ENCODE peak calls at places on chromosome 10, in seven cellular contexts. Q is fibroblast of pulmonary artery, H is T-cell, I is Daoy, S is HEK293T, B is stomach, O is GM03348. V is an unnamed sample.

GRCh38 chr10:101018600-101019439 is 12.1 kb downstream of the PDZD7 start:
- DNase-seq in Q (peak; percentile 83), H (peak; percentile 76), I (peak; percentile 85), S (peak; percentile 94), B (peak; percentile 90), O (peak; percentile 93), V (peak; percentile 40)

GRCh38 chr10:109966961-109967738 is 40.6 kb upstream of the ADD3 start:
- DNase-seq in Q (peak; percentile 88), H (no peak), I (peak; percentile 48), S (no peak), B (no peak), O (peak; percentile 33), V (no peak)

GRCh38 chr10:29728541-29729049 is 93.8 kb upstream of the SVIL start:
- DNase-seq in Q (no peak), H (no peak), I (no peak), S (no peak), B (no peak), O (no peak), V (no peak)

GRCh38 chr10:5587151-5588079 is 62.7 kb downstream of the CALML3 start:
- DNase-seq in Q (peak; percentile 53), H (no peak), I (no peak), S (no peak), B (no peak), O (no peak), V (no peak)

GRCh38 chr10:119125942-119126341 is 22.0 kb downstream of the DENND10 start:
- DNase-seq in Q (no peak), H (no peak), I (no peak), S (no peak), B (no peak), O (no peak), V (no peak)

GRCh38 chr10:20474064-20474463 is 423.0 kb downstream of the NEBL start:
- DNase-seq in Q (no peak), H (no peak), I (no peak), S (no peak), B (no peak), O (no peak), V (no peak)

GRCh38 chr10:8334631-8335030 is 280.1 kb downstream of the GATA3 start:
- DNase-seq in Q (no peak), H (no peak), I (no peak), S (no peak), B (no peak), O (no peak), V (no peak)

GRCh38 chr10:101748496-101748895 is 27.4 kb downstream of the FGF8 start:
- DNase-seq in Q (no peak), H (no peak), I (no peak), S (no peak), B (no peak), O (no peak), V (no peak)

GRCh38 chr10:118046491-118047362 is at the start of gene RAB11FIP2:
- DNase-seq in Q (peak; percentile 92), H (peak; percentile 96), I (peak; percentile 94), S (peak; percentile 95), B (peak; percentile 97), O (peak; percentile 97), V (peak; percentile 92)

GRCh38 chr10:480928-481551 is 208.4 kb downstream of the DIP2C start:
- DNase-seq in Q (peak; percentile 49), H (no peak), I (no peak), S (no peak), B (peak; percentile 51), O (no peak), V (no peak)

GRCh38 chr10:122786269-122786668 is 59.4 kb downstream of the CUZD1 start:
- DNase-seq in Q (peak; percentile 24), H (no peak), I (peak; percentile 20), S (peak; percentile 71), B (no peak), O (peak; percentile 54), V (no peak)

GRCh38 chr10:46523881-46524470 is 32.5 kb downstream of the GPRIN2 start:
- DNase-seq in Q (peak; percentile 92), H (no peak), I (peak; percentile 76), S (no peak), B (peak; percentile 28), O (no peak), V (no peak)

GRCh38 chr10:84416245-84416555 is 87.8 kb downstream of the CCSER2 start:
- DNase-seq in Q (no peak), H (no peak), I (no peak), S (no peak), B (no peak), O (no peak), V (no peak)

GRCh38 chr10:12888470-12888869 is 113.0 kb downstream of the CCDC3 start:
- DNase-seq in Q (no peak), H (no peak), I (no peak), S (no peak), B (no peak), O (no peak), V (no peak)

GRCh38 chr10:10818082-10818481 is 199.6 kb upstream of the CELF2 start:
- DNase-seq in Q (peak; percentile 37), H (no peak), I (no peak), S (no peak), B (no peak), O (peak; percentile 69), V (no peak)

GRCh38 chr10:49783645-49784044 is 21.5 kb upstream of the OGDHL start:
- DNase-seq in Q (no peak), H (no peak), I (no peak), S (no peak), B (no peak), O (no peak), V (no peak)

GRCh38 chr10:34918896-34919295 is 103.8 kb upstream of the PARD3 start:
- DNase-seq in Q (no peak), H (no peak), I (no peak), S (no peak), B (no peak), O (no peak), V (no peak)

GRCh38 chr10:33473688-33474087 is 139.2 kb upstream of the NRP1 start:
- DNase-seq in Q (no peak), H (no peak), I (no peak), S (no peak), B (no peak), O (no peak), V (no peak)

GRCh38 chr10:132135398-132135872 is 51.3 kb upstream of the DPYSL4 start:
- DNase-seq in Q (no peak), H (no peak), I (no peak), S (no peak), B (no peak), O (no peak), V (no peak)

GRCh38 chr10:62454696-62455451 is 80.7 kb downstream of the ZNF365 start:
- DNase-seq in Q (peak; percentile 62), H (no peak), I (peak; percentile 37), S (no peak), B (no peak), O (peak; percentile 82), V (no peak)

GRCh38 chr10:118698421-118698820 is 56.3 kb downstream of the CACUL1 start:
- DNase-seq in Q (peak; percentile 72), H (peak; percentile 79), I (peak; percentile 90), S (peak; percentile 18), B (peak; percentile 36), O (peak; percentile 10), V (peak; percentile 74)

GRCh38 chr10:82866424-82867020 is 991.5 kb downstream of the NRG3 start:
- DNase-seq in Q (peak; percentile 76), H (no peak), I (no peak), S (no peak), B (no peak), O (no peak), V (no peak)

GRCh38 chr10:86085686-86086085 is 280.9 kb downstream of the GRID1 start:
- DNase-seq in Q (no peak), H (no peak), I (no peak), S (no peak), B (peak; percentile 7), O (no peak), V (no peak)

GRCh38 chr10:110355922-110356627 is 51.4 kb upstream of the SMNDC1 start:
- DNase-seq in Q (no peak), H (peak; percentile 20), I (no peak), S (no peak), B (no peak), O (no peak), V (peak; percentile 44)

GRCh38 chr10:33335800-33336605 is 1.5 kb upstream of the NRP1 start:
- DNase-seq in Q (peak; percentile 67), H (no peak), I (peak; percentile 75), S (peak; percentile 12), B (peak; percentile 69), O (peak; percentile 86), V (no peak)

GRCh38 chr10:77516575-77516974 is 121.0 kb downstream of the KCNMA1 start:
- DNase-seq in Q (no peak), H (no peak), I (no peak), S (no peak), B (no peak), O (no peak), V (no peak)

GRCh38 chr10:8044908-8045727 is 9.4 kb upstream of the GATA3 start:
- DNase-seq in Q (no peak), H (no peak), I (peak; percentile 48), S (peak; percentile 48), B (no peak), O (no peak), V (no peak)

GRCh38 chr10:73094249-73094850 is 2.3 kb downstream of the P4HA1 start:
- DNase-seq in Q (peak; percentile 42), H (no peak), I (no peak), S (no peak), B (no peak), O (peak; percentile 8), V (no peak)

GRCh38 chr10:48473704-48474103 is 131.2 kb downstream of the ARHGAP22 start:
- DNase-seq in Q (no peak), H (no peak), I (no peak), S (no peak), B (peak; percentile 21), O (no peak), V (no peak)

GRCh38 chr10:77939561-77940001 is 13.0 kb upstream of the DLG5 start:
- DNase-seq in Q (peak; percentile 90), H (no peak), I (no peak), S (no peak), B (peak; percentile 58), O (peak; percentile 56), V (no peak)

GRCh38 chr10:72086466-72087391 is 1.6 kb downstream of the SPOCK2 start:
- DNase-seq in Q (no peak), H (peak; percentile 80), I (no peak), S (no peak), B (no peak), O (peak; percentile 2), V (peak; percentile 52)

GRCh38 chr10:82206831-82207230 is 331.8 kb downstream of the NRG3 start:
- DNase-seq in Q (peak; percentile 68), H (no peak), I (no peak), S (no peak), B (no peak), O (no peak), V (no peak)

GRCh38 chr10:43822509-43823236 is 174.0 kb upstream of the ZNF32 start:
- DNase-seq in Q (no peak), H (no peak), I (no peak), S (no peak), B (no peak), O (peak; percentile 73), V (no peak)

GRCh38 chr10:14773551-14774213 is 1.0 kb downstream of the FAM107B start:
- DNase-seq in Q (no peak), H (no peak), I (no peak), S (no peak), B (no peak), O (no peak), V (no peak)

GRCh38 chr10:42951486-42952251 is 125.2 kb upstream of the RET start:
- DNase-seq in Q (peak; percentile 6), H (no peak), I (peak; percentile 9), S (no peak), B (peak; percentile 53), O (no peak), V (no peak)

GRCh38 chr10:13654118-13654830 is 67.5 kb downstream of the PRPF18 start:
- DNase-seq in Q (no peak), H (no peak), I (no peak), S (no peak), B (no peak), O (no peak), V (no peak)

GRCh38 chr10:103481974-103482531 is 3.0 kb upstream of the CALHM3 start:
- DNase-seq in Q (peak; percentile 88), H (no peak), I (peak; percentile 35), S (peak; percentile 76), B (no peak), O (peak; percentile 79), V (peak; percentile 14)

GRCh38 chr10:101310528-101311439 is 43.2 kb upstream of the BTRC start:
- DNase-seq in Q (no peak), H (no peak), I (no peak), S (no peak), B (peak; percentile 47), O (no peak), V (no peak)